ENCODE peak calls at places on chromosomes 4 and X, in nine cellular contexts. Z is IMR-90, L is GM23248, N is GM23338, R is mesenchymal stem cell, J is PC-3, C is neuronal stem cell, O is breast epithelium, M is transverse colon. D is an unnamed sample. For H3K36me3 and H3K27me3, the result is how much of the 10 kb centered on the place peaks cover.

GRCh38 chrX:13015536-13016236 is 28.7 kb downstream of the FAM9C start:
- DNase-seq in Z (no peak), L (no peak), N (no peak), R (no peak), J (no peak), C (no peak), O (no peak), M (no peak), D (no peak)

GRCh38 chr4:88659061-88659889 is 38.4 kb downstream of the NAP1L5 start:
- DNase-seq in Z (peak), L (peak), N (peak), R (peak), J (peak), C (peak), O (no peak), M (peak), D (peak)

GRCh38 chrX:148808825-148809224 is 308.4 kb downstream of the AFF2 start:
- DNase-seq in Z (no peak), L (no peak), N (peak), R (no peak), J (no peak), C (no peak), O (no peak), M (no peak), D (no peak)

GRCh38 chr4:186790630-186791029 is 67.0 kb upstream of the FAT1 start:
- DNase-seq in Z (peak), L (no peak), N (no peak), R (no peak), J (peak), C (no peak), O (no peak), M (no peak), D (no peak)

GRCh38 chr4:5728451-5728850 is 17.4 kb downstream of the EVC start:
- DNase-seq in Z (no peak), L (no peak), N (no peak), R (no peak), J (no peak), C (no peak), O (no peak), M (no peak), D (no peak)

GRCh38 chr4:127856485-127857447 is 23.9 kb upstream of the PLK4 start:
- DNase-seq in Z (peak), L (peak), N (peak), R (peak), J (peak), C (peak), O (no peak), M (no peak), D (peak)

GRCh38 chr4:146478009-146478408 is 43.7 kb downstream of the SLC10A7 start:
- DNase-seq in Z (no peak), L (no peak), N (no peak), R (no peak), J (no peak), C (no peak), O (no peak), M (no peak), D (no peak)

GRCh38 chr4:10701702-10702460 is 17.3 kb upstream of the CLNK start:
- DNase-seq in Z (peak), L (no peak), N (no peak), R (peak), J (peak), C (no peak), O (no peak), M (no peak), D (no peak)

GRCh38 chr4:139655116-139655515 is 10.5 kb upstream of the MGST2 start:
- DNase-seq in Z (peak), L (peak), N (no peak), R (peak), J (peak), C (no peak), O (no peak), M (no peak), D (no peak)

GRCh38 chr4:145177906-145178538 is 2.4 kb downstream of the OTUD4 start:
- DNase-seq in Z (peak), L (peak), N (peak), R (peak), J (peak), C (no peak), O (no peak), M (no peak), D (no peak)

GRCh38 chrX:1153940-1154339 is 58.5 kb downstream of the CRLF2 start:
- DNase-seq in Z (no peak), L (no peak), N (no peak), R (no peak), J (peak), C (no peak), O (no peak), M (no peak), D (no peak)
- H3K4me3 ChIP-seq in Z (no peak), L (no peak), N (no peak), R (no peak), J (no peak), C (no peak), O (no peak), M (no peak), D (no peak)

DNA sequence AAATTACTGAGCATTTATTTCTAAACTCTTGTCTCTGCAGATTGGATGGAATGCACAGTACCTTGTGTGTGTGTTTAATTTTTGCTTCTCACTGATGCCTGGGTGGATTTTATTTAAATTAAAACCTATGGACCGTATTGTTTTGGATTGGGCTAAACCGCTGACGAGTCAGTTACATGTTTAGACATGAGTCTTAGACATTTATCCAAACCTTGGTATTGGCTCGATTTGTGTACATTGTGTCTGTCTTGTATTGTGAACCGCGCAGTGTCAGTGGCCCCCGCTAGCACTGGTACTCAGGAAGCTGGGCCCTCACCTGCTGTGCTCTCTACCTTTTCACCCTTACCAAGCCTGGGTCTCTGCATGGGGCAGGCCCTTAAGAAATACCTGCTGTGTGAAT is 40.8 kb upstream of the TADA2B start:
- DNase-seq in Z (no peak), L (no peak), N (no peak), R (no peak), J (no peak), C (no peak), O (no peak), M (no peak), D (no peak)
- H3K36me3 ChIP-seq in Z (half or more), L (under half), N (under half), R (half or more), J (under half), C (half or more), O (under half), M (under half), D (under half)

DNA sequence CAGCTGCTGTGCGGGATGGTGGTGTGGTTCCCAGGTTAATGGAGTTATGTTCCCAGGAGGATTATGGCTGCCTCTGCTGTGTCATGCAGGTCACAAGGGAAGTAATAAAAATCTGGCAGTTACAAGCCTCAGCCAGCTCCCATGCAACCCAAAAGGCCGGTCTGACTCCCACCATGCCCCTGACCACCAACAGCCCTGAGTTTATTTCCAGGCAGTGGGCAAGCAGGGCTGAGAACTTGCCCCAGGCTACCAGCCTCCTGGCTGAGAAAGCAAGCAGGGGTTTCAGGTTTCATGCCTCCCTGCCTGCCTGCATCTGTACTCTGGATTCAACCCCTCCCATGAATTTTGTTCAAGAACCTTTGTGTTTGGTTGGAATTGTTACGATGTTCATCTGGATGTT is 732.7 kb upstream of the POU3F4 start:
- DNase-seq in Z (no peak), L (no peak), N (no peak), R (no peak), J (peak), C (no peak), O (no peak), M (no peak), D (no peak)
- H3K27me3 ChIP-seq in Z (under half), L (under half), N (under half), R (under half), J (under half), C (under half), O (under half), M (under half), D (under half)

GRCh38 chr4:7732263-7732662 is 207.4 kb downstream of the AFAP1 start:
- DNase-seq in Z (no peak), L (no peak), N (no peak), R (no peak), J (no peak), C (no peak), O (no peak), M (no peak), D (no peak)
- H3K4me3 ChIP-seq in Z (no peak), L (no peak), N (no peak), R (no peak), J (no peak), C (no peak), O (no peak), M (no peak), D (no peak)

GRCh38 chr4:39770471-39770870 is 72.5 kb downstream of the UBE2K start:
- DNase-seq in Z (no peak), L (no peak), N (no peak), R (no peak), J (no peak), C (no peak), O (no peak), M (no peak), D (no peak)

GRCh38 chr4:39770005-39770404 is 72.1 kb downstream of the UBE2K start:
- DNase-seq in Z (no peak), L (no peak), N (no peak), R (no peak), J (no peak), C (no peak), O (no peak), M (no peak), D (no peak)

DNA sequence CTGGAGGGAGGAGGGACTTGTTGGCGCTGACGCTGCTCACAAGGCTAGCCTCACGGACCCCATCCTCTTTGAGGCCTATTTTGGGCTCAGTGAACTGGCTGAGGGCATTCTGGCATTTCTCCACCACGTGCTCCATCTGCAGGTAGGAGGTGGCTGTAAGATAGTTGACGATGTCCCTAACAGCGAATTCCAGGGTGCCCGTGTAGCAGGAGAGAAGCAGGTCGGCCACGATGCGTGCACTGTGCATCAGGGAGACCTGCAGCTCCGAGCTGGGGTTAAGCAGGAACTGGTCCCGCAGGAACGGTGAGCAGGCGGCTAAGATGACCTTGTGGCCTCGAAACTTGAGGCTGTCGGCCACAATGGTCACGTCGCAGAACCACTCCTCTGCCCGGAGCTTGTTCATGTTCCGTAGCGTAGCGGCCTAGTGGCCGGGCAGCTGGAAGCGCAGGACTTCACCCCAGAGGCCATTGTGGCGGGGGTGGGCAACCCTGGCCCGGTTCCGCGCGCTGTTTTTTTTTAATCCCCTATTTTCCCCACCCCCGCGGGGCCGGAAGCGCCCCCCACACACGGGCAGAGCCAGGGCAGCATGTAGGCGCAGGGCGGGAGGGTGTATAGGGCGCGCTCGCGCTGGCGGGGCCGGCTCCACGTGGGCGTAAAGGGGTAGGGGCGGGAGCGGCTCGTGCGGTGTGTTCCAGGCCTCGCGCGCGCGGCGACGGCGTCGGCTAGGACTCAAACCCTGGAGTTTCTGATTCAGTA is 73.2 kb downstream of the UBE2K start:
- DNase-seq in Z (no peak), L (no peak), N (no peak), R (no peak), J (no peak), C (no peak), O (no peak), M (no peak), D (no peak)
- H3K36me3 ChIP-seq in Z (under half), L (under half), N (under half), R (under half), J (under half), C (half or more), O (under half), M (under half), D (under half)

GRCh38 chrX:24768556-24768955 is 74.8 kb downstream of the POLA1 start:
- DNase-seq in Z (no peak), L (no peak), N (no peak), R (peak), J (no peak), C (no peak), O (no peak), M (no peak), D (no peak)

GRCh38 chrX:24763989-24764388 is 70.3 kb downstream of the POLA1 start:
- DNase-seq in Z (no peak), L (no peak), N (no peak), R (no peak), J (no peak), C (no peak), O (no peak), M (no peak), D (no peak)

DNA sequence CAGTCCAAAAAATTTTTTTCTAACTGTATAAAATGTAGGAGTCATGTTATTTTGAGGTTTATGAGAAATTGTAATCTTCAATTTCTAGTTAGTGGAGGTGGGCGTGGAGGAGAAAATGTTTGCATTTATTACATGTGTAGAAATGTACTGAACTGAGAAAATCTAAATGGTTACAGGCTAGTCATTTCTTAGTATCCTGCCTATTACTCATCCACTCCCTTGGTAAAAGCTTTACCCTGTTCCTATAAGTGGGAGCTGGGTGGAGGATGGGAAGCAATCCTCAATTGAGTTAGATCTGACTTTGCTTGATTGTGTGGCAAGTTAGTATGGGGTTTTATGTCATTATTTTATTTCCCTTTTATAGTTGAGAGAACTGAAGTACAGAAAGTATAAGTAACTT is 73.8 kb downstream of the POLA1 start:
- DNase-seq in Z (peak), L (peak), N (no peak), R (peak), J (peak), C (no peak), O (no peak), M (no peak), D (no peak)
- H3K27me3 ChIP-seq in Z (under half), L (under half), N (under half), R (under half), J (under half), C (under half), O (under half), M (under half), D (under half)

DNA sequence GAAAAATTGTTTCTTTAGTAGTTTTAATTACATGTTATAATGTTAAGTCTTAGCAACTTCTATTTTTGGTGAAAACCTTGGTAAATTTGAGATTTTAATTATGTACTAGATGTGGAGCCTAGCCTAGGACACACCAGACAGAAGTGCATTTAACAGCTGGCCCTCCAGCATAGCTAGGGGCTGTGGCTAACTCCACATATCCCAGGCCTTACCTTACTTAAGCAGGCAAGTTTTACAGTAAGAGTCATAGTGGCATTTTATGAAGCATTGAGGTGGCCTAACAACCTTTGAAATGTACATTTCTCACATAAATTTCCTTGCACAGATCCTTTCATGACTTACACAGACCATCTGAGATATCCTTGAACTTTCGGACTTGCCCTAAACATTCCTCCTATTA is 71.6 kb upstream of the C4orf54 start:
- DNase-seq in Z (no peak), L (no peak), N (no peak), R (no peak), J (no peak), C (no peak), O (no peak), M (no peak), D (no peak)
- H3K4me3 ChIP-seq in Z (no peak), L (no peak), N (no peak), R (no peak), J (no peak), C (no peak), O (no peak), M (no peak), D (no peak)